ENCODE peak calls at places on chromosome 11, in ten cellular contexts. One of them, this sample, is unnamed.

GRCh38 chr11:85857098-85857497 is 1.9 kb downstream of the CCDC83 start:
- DNase-seq in omental fat pad: no peak
- DNase-seq in activated CD4-positive, CD25-positive, alpha-beta regulatory T cell treated with anti-CD3 and anti-CD28 coated beads, Interleukin-2, amount 50 U/mL, for 72 hours: no peak
- DNase-seq in GF-D8: no peak
- DNase-seq in NCI-H1436 treated with DMSO at 0.1 percent for 48 hours: no peak
- DNase-seq in astrocyte of the cerebellum: no peak
- DNase-seq in WTC11: no peak
- DNase-seq in HT1080: no peak
- DNase-seq in cardiac muscle cell: no peak
- DNase-seq in spleen: no peak
- DNase-seq in this sample: no peak

GRCh38 chr11:1103401-1104360 is 29.0 kb downstream of the MUC2 start:
- DNase-seq in omental fat pad: no peak
- DNase-seq in activated CD4-positive, CD25-positive, alpha-beta regulatory T cell treated with anti-CD3 and anti-CD28 coated beads, Interleukin-2, amount 50 U/mL, for 72 hours: no peak
- DNase-seq in GF-D8: no peak
- DNase-seq in NCI-H1436 treated with DMSO at 0.1 percent for 48 hours: no peak
- DNase-seq in astrocyte of the cerebellum: no peak
- DNase-seq in WTC11: no peak
- DNase-seq in HT1080: no peak
- DNase-seq in cardiac muscle cell: no peak
- DNase-seq in spleen: peak; percentile 70
- DNase-seq in this sample: no peak

GRCh38 chr11:126444072-126444471 is 88.6 kb downstream of the ST3GAL4 start:
- DNase-seq in omental fat pad: no peak
- DNase-seq in activated CD4-positive, CD25-positive, alpha-beta regulatory T cell treated with anti-CD3 and anti-CD28 coated beads, Interleukin-2, amount 50 U/mL, for 72 hours: no peak
- DNase-seq in GF-D8: no peak
- DNase-seq in NCI-H1436 treated with DMSO at 0.1 percent for 48 hours: no peak
- DNase-seq in astrocyte of the cerebellum: no peak
- DNase-seq in WTC11: no peak
- DNase-seq in HT1080: no peak
- DNase-seq in cardiac muscle cell: no peak
- DNase-seq in spleen: no peak
- DNase-seq in this sample: no peak

GRCh38 chr11:10605941-10606381 is 37.5 kb upstream of the LYVE1 start:
- DNase-seq in omental fat pad: no peak
- DNase-seq in activated CD4-positive, CD25-positive, alpha-beta regulatory T cell treated with anti-CD3 and anti-CD28 coated beads, Interleukin-2, amount 50 U/mL, for 72 hours: no peak
- DNase-seq in GF-D8: peak; percentile 3
- DNase-seq in NCI-H1436 treated with DMSO at 0.1 percent for 48 hours: no peak
- DNase-seq in astrocyte of the cerebellum: no peak
- DNase-seq in WTC11: peak; percentile 58
- DNase-seq in HT1080: peak; percentile 68
- DNase-seq in cardiac muscle cell: peak; percentile 55
- DNase-seq in spleen: peak; percentile 91
- DNase-seq in this sample: peak; percentile 83

GRCh38 chr11:11998091-11998781 is 10.2 kb downstream of the DKK3 start:
- DNase-seq in omental fat pad: no peak
- DNase-seq in activated CD4-positive, CD25-positive, alpha-beta regulatory T cell treated with anti-CD3 and anti-CD28 coated beads, Interleukin-2, amount 50 U/mL, for 72 hours: no peak
- DNase-seq in GF-D8: no peak
- DNase-seq in NCI-H1436 treated with DMSO at 0.1 percent for 48 hours: no peak
- DNase-seq in astrocyte of the cerebellum: peak; percentile 82
- DNase-seq in WTC11: no peak
- DNase-seq in HT1080: peak; percentile 94
- DNase-seq in cardiac muscle cell: no peak
- DNase-seq in spleen: no peak
- DNase-seq in this sample: no peak

GRCh38 chr11:78432058-78432515 is 14.5 kb upstream of the GAB2 start:
- DNase-seq in omental fat pad: no peak
- DNase-seq in activated CD4-positive, CD25-positive, alpha-beta regulatory T cell treated with anti-CD3 and anti-CD28 coated beads, Interleukin-2, amount 50 U/mL, for 72 hours: no peak
- DNase-seq in GF-D8: no peak
- DNase-seq in NCI-H1436 treated with DMSO at 0.1 percent for 48 hours: no peak
- DNase-seq in astrocyte of the cerebellum: no peak
- DNase-seq in WTC11: peak; percentile 42
- DNase-seq in HT1080: peak; percentile 19
- DNase-seq in cardiac muscle cell: peak; percentile 16
- DNase-seq in spleen: no peak
- DNase-seq in this sample: peak; percentile 41

GRCh38 chr11:63961608-63962412 is 12.6 kb upstream of the COX8A start:
- DNase-seq in omental fat pad: no peak
- DNase-seq in activated CD4-positive, CD25-positive, alpha-beta regulatory T cell treated with anti-CD3 and anti-CD28 coated beads, Interleukin-2, amount 50 U/mL, for 72 hours: no peak
- DNase-seq in GF-D8: peak; percentile 62
- DNase-seq in NCI-H1436 treated with DMSO at 0.1 percent for 48 hours: no peak
- DNase-seq in astrocyte of the cerebellum: no peak
- DNase-seq in WTC11: no peak
- DNase-seq in HT1080: no peak
- DNase-seq in cardiac muscle cell: no peak
- DNase-seq in spleen: no peak
- DNase-seq in this sample: no peak

GRCh38 chr11:16605440-16605970 is 132.9 kb upstream of the C11orf58 start:
- DNase-seq in omental fat pad: peak; percentile 24
- DNase-seq in activated CD4-positive, CD25-positive, alpha-beta regulatory T cell treated with anti-CD3 and anti-CD28 coated beads, Interleukin-2, amount 50 U/mL, for 72 hours: no peak
- DNase-seq in GF-D8: no peak
- DNase-seq in NCI-H1436 treated with DMSO at 0.1 percent for 48 hours: no peak
- DNase-seq in astrocyte of the cerebellum: no peak
- DNase-seq in WTC11: peak; percentile 60
- DNase-seq in HT1080: peak; percentile 3
- DNase-seq in cardiac muscle cell: peak; percentile 56
- DNase-seq in spleen: peak; percentile 58
- DNase-seq in this sample: no peak

GRCh38 chr11:2451336-2451735 is 6.5 kb downstream of the KCNQ1 start:
- DNase-seq in omental fat pad: no peak
- DNase-seq in activated CD4-positive, CD25-positive, alpha-beta regulatory T cell treated with anti-CD3 and anti-CD28 coated beads, Interleukin-2, amount 50 U/mL, for 72 hours: no peak
- DNase-seq in GF-D8: no peak
- DNase-seq in NCI-H1436 treated with DMSO at 0.1 percent for 48 hours: no peak
- DNase-seq in astrocyte of the cerebellum: no peak
- DNase-seq in WTC11: peak; percentile 7
- DNase-seq in HT1080: no peak
- DNase-seq in cardiac muscle cell: no peak
- DNase-seq in spleen: peak; percentile 67
- DNase-seq in this sample: no peak

GRCh38 chr11:93187290-93187689 is 10.5 kb downstream of the SLC36A4 start:
- DNase-seq in omental fat pad: no peak
- DNase-seq in activated CD4-positive, CD25-positive, alpha-beta regulatory T cell treated with anti-CD3 and anti-CD28 coated beads, Interleukin-2, amount 50 U/mL, for 72 hours: no peak
- DNase-seq in GF-D8: no peak
- DNase-seq in NCI-H1436 treated with DMSO at 0.1 percent for 48 hours: no peak
- DNase-seq in astrocyte of the cerebellum: no peak
- DNase-seq in WTC11: no peak
- DNase-seq in HT1080: no peak
- DNase-seq in cardiac muscle cell: no peak
- DNase-seq in spleen: no peak
- DNase-seq in this sample: no peak

GRCh38 chr11:130634981-130635473 is 186.6 kb downstream of the ADAMTS15 start:
- DNase-seq in omental fat pad: no peak
- DNase-seq in activated CD4-positive, CD25-positive, alpha-beta regulatory T cell treated with anti-CD3 and anti-CD28 coated beads, Interleukin-2, amount 50 U/mL, for 72 hours: no peak
- DNase-seq in GF-D8: no peak
- DNase-seq in NCI-H1436 treated with DMSO at 0.1 percent for 48 hours: no peak
- DNase-seq in astrocyte of the cerebellum: peak; percentile 81
- DNase-seq in WTC11: no peak
- DNase-seq in HT1080: peak; percentile 84
- DNase-seq in cardiac muscle cell: no peak
- DNase-seq in spleen: no peak
- DNase-seq in this sample: no peak

GRCh38 chr11:73077454-73077853 is 64.7 kb downstream of the FCHSD2 start:
- DNase-seq in omental fat pad: no peak
- DNase-seq in activated CD4-positive, CD25-positive, alpha-beta regulatory T cell treated with anti-CD3 and anti-CD28 coated beads, Interleukin-2, amount 50 U/mL, for 72 hours: no peak
- DNase-seq in GF-D8: no peak
- DNase-seq in NCI-H1436 treated with DMSO at 0.1 percent for 48 hours: no peak
- DNase-seq in astrocyte of the cerebellum: no peak
- DNase-seq in WTC11: no peak
- DNase-seq in HT1080: no peak
- DNase-seq in cardiac muscle cell: no peak
- DNase-seq in spleen: no peak
- DNase-seq in this sample: no peak

GRCh38 chr11:57456960-57457642 is 3.2 kb upstream of the RTN4RL2 start:
- DNase-seq in omental fat pad: peak; percentile 84
- DNase-seq in activated CD4-positive, CD25-positive, alpha-beta regulatory T cell treated with anti-CD3 and anti-CD28 coated beads, Interleukin-2, amount 50 U/mL, for 72 hours: peak; percentile 80
- DNase-seq in GF-D8: no peak
- DNase-seq in NCI-H1436 treated with DMSO at 0.1 percent for 48 hours: no peak
- DNase-seq in astrocyte of the cerebellum: peak; percentile 65
- DNase-seq in WTC11: peak; percentile 94
- DNase-seq in HT1080: peak; percentile 69
- DNase-seq in cardiac muscle cell: peak; percentile 91
- DNase-seq in spleen: peak; percentile 95
- DNase-seq in this sample: peak; percentile 57

GRCh38 chr11:8266246-8267241 is 2.9 kb upstream of the LMO1 start:
- DNase-seq in omental fat pad: no peak
- DNase-seq in activated CD4-positive, CD25-positive, alpha-beta regulatory T cell treated with anti-CD3 and anti-CD28 coated beads, Interleukin-2, amount 50 U/mL, for 72 hours: peak; percentile 12
- DNase-seq in GF-D8: no peak
- DNase-seq in NCI-H1436 treated with DMSO at 0.1 percent for 48 hours: no peak
- DNase-seq in astrocyte of the cerebellum: no peak
- DNase-seq in WTC11: no peak
- DNase-seq in HT1080: no peak
- DNase-seq in cardiac muscle cell: no peak
- DNase-seq in spleen: peak; percentile 43
- DNase-seq in this sample: no peak

GRCh38 chr11:45805305-45806071 is 539 bp downstream of the SLC35C1 start:
- DNase-seq in omental fat pad: no peak
- DNase-seq in activated CD4-positive, CD25-positive, alpha-beta regulatory T cell treated with anti-CD3 and anti-CD28 coated beads, Interleukin-2, amount 50 U/mL, for 72 hours: no peak
- DNase-seq in GF-D8: no peak
- DNase-seq in NCI-H1436 treated with DMSO at 0.1 percent for 48 hours: no peak
- DNase-seq in astrocyte of the cerebellum: peak; percentile 38
- DNase-seq in WTC11: peak; percentile 28
- DNase-seq in HT1080: peak; percentile 36
- DNase-seq in cardiac muscle cell: peak; percentile 25
- DNase-seq in spleen: peak; percentile 86
- DNase-seq in this sample: peak; percentile 39

GRCh38 chr11:69339041-69339733 is 45.2 kb downstream of the MYEOV start:
- DNase-seq in omental fat pad: no peak
- DNase-seq in activated CD4-positive, CD25-positive, alpha-beta regulatory T cell treated with anti-CD3 and anti-CD28 coated beads, Interleukin-2, amount 50 U/mL, for 72 hours: no peak
- DNase-seq in GF-D8: no peak
- DNase-seq in NCI-H1436 treated with DMSO at 0.1 percent for 48 hours: no peak
- DNase-seq in astrocyte of the cerebellum: no peak
- DNase-seq in WTC11: no peak
- DNase-seq in HT1080: no peak
- DNase-seq in cardiac muscle cell: no peak
- DNase-seq in spleen: no peak
- DNase-seq in this sample: no peak

GRCh38 chr11:75286826-75287465 is 46.4 kb downstream of the TPBGL start:
- DNase-seq in omental fat pad: no peak
- DNase-seq in activated CD4-positive, CD25-positive, alpha-beta regulatory T cell treated with anti-CD3 and anti-CD28 coated beads, Interleukin-2, amount 50 U/mL, for 72 hours: no peak
- DNase-seq in GF-D8: no peak
- DNase-seq in NCI-H1436 treated with DMSO at 0.1 percent for 48 hours: no peak
- DNase-seq in astrocyte of the cerebellum: no peak
- DNase-seq in WTC11: no peak
- DNase-seq in HT1080: peak; percentile 9
- DNase-seq in cardiac muscle cell: no peak
- DNase-seq in spleen: no peak
- DNase-seq in this sample: no peak

GRCh38 chr11:73198677-73199076 is 19.4 kb upstream of the P2RY2 start:
- DNase-seq in omental fat pad: no peak
- DNase-seq in activated CD4-positive, CD25-positive, alpha-beta regulatory T cell treated with anti-CD3 and anti-CD28 coated beads, Interleukin-2, amount 50 U/mL, for 72 hours: no peak
- DNase-seq in GF-D8: no peak
- DNase-seq in NCI-H1436 treated with DMSO at 0.1 percent for 48 hours: no peak
- DNase-seq in astrocyte of the cerebellum: no peak
- DNase-seq in WTC11: peak; percentile 4
- DNase-seq in HT1080: peak; percentile 48
- DNase-seq in cardiac muscle cell: peak; percentile 77
- DNase-seq in spleen: no peak
- DNase-seq in this sample: no peak

GRCh38 chr11:113881856-113882255 is 6.5 kb upstream of the USP28 start:
- DNase-seq in omental fat pad: no peak
- DNase-seq in activated CD4-positive, CD25-positive, alpha-beta regulatory T cell treated with anti-CD3 and anti-CD28 coated beads, Interleukin-2, amount 50 U/mL, for 72 hours: no peak
- DNase-seq in GF-D8: no peak
- DNase-seq in NCI-H1436 treated with DMSO at 0.1 percent for 48 hours: no peak
- DNase-seq in astrocyte of the cerebellum: no peak
- DNase-seq in WTC11: no peak
- DNase-seq in HT1080: peak; percentile 18
- DNase-seq in cardiac muscle cell: no peak
- DNase-seq in spleen: no peak
- DNase-seq in this sample: no peak

GRCh38 chr11:57157624-57158023 is 24.1 kb upstream of the LRRC55 start:
- DNase-seq in omental fat pad: no peak
- DNase-seq in activated CD4-positive, CD25-positive, alpha-beta regulatory T cell treated with anti-CD3 and anti-CD28 coated beads, Interleukin-2, amount 50 U/mL, for 72 hours: no peak
- DNase-seq in GF-D8: no peak
- DNase-seq in NCI-H1436 treated with DMSO at 0.1 percent for 48 hours: no peak
- DNase-seq in astrocyte of the cerebellum: no peak
- DNase-seq in WTC11: no peak
- DNase-seq in HT1080: no peak
- DNase-seq in cardiac muscle cell: no peak
- DNase-seq in spleen: no peak
- DNase-seq in this sample: no peak

GRCh38 chr11:57474017-57474750 is 13.9 kb downstream of the RTN4RL2 start:
- DNase-seq in omental fat pad: no peak
- DNase-seq in activated CD4-positive, CD25-positive, alpha-beta regulatory T cell treated with anti-CD3 and anti-CD28 coated beads, Interleukin-2, amount 50 U/mL, for 72 hours: no peak
- DNase-seq in GF-D8: peak; percentile 37
- DNase-seq in NCI-H1436 treated with DMSO at 0.1 percent for 48 hours: no peak
- DNase-seq in astrocyte of the cerebellum: no peak
- DNase-seq in WTC11: no peak
- DNase-seq in HT1080: no peak
- DNase-seq in cardiac muscle cell: no peak
- DNase-seq in spleen: peak; percentile 81
- DNase-seq in this sample: peak; percentile 83

GRCh38 chr11:1082728-1083620 is 8.3 kb downstream of the MUC2 start:
- DNase-seq in omental fat pad: no peak
- DNase-seq in activated CD4-positive, CD25-positive, alpha-beta regulatory T cell treated with anti-CD3 and anti-CD28 coated beads, Interleukin-2, amount 50 U/mL, for 72 hours: peak; percentile 23
- DNase-seq in GF-D8: no peak
- DNase-seq in NCI-H1436 treated with DMSO at 0.1 percent for 48 hours: no peak
- DNase-seq in astrocyte of the cerebellum: no peak
- DNase-seq in WTC11: peak; percentile 12
- DNase-seq in HT1080: no peak
- DNase-seq in cardiac muscle cell: no peak
- DNase-seq in spleen: peak; percentile 45
- DNase-seq in this sample: no peak

GRCh38 chr11:18233912-18234311 is 2.7 kb downstream of the SAA4 start:
- DNase-seq in omental fat pad: no peak
- DNase-seq in activated CD4-positive, CD25-positive, alpha-beta regulatory T cell treated with anti-CD3 and anti-CD28 coated beads, Interleukin-2, amount 50 U/mL, for 72 hours: no peak
- DNase-seq in GF-D8: no peak
- DNase-seq in NCI-H1436 treated with DMSO at 0.1 percent for 48 hours: no peak
- DNase-seq in astrocyte of the cerebellum: no peak
- DNase-seq in WTC11: no peak
- DNase-seq in HT1080: no peak
- DNase-seq in cardiac muscle cell: no peak
- DNase-seq in spleen: no peak
- DNase-seq in this sample: no peak

GRCh38 chr11:84685976-84686375 is 941.2 kb downstream of the DLG2 start:
- DNase-seq in omental fat pad: no peak
- DNase-seq in activated CD4-positive, CD25-positive, alpha-beta regulatory T cell treated with anti-CD3 and anti-CD28 coated beads, Interleukin-2, amount 50 U/mL, for 72 hours: no peak
- DNase-seq in GF-D8: no peak
- DNase-seq in NCI-H1436 treated with DMSO at 0.1 percent for 48 hours: no peak
- DNase-seq in astrocyte of the cerebellum: no peak
- DNase-seq in WTC11: no peak
- DNase-seq in HT1080: no peak
- DNase-seq in cardiac muscle cell: no peak
- DNase-seq in spleen: no peak
- DNase-seq in this sample: no peak

GRCh38 chr11:26891501-26891900 is 102.4 kb upstream of the FIBIN start:
- DNase-seq in omental fat pad: no peak
- DNase-seq in activated CD4-positive, CD25-positive, alpha-beta regulatory T cell treated with anti-CD3 and anti-CD28 coated beads, Interleukin-2, amount 50 U/mL, for 72 hours: no peak
- DNase-seq in GF-D8: no peak
- DNase-seq in NCI-H1436 treated with DMSO at 0.1 percent for 48 hours: no peak
- DNase-seq in astrocyte of the cerebellum: no peak
- DNase-seq in WTC11: no peak
- DNase-seq in HT1080: no peak
- DNase-seq in cardiac muscle cell: no peak
- DNase-seq in spleen: no peak
- DNase-seq in this sample: no peak

GRCh38 chr11:65493367-65494176 is 5.3 kb upstream of the MALAT1 start:
- DNase-seq in omental fat pad: peak; percentile 77
- DNase-seq in activated CD4-positive, CD25-positive, alpha-beta regulatory T cell treated with anti-CD3 and anti-CD28 coated beads, Interleukin-2, amount 50 U/mL, for 72 hours: peak; percentile 25
- DNase-seq in GF-D8: no peak
- DNase-seq in NCI-H1436 treated with DMSO at 0.1 percent for 48 hours: no peak
- DNase-seq in astrocyte of the cerebellum: no peak
- DNase-seq in WTC11: peak; percentile 29
- DNase-seq in HT1080: peak; percentile 97
- DNase-seq in cardiac muscle cell: no peak
- DNase-seq in spleen: no peak
- DNase-seq in this sample: no peak

GRCh38 chr11:26849009-26849408 is 127.1 kb upstream of the SLC5A12 start:
- DNase-seq in omental fat pad: no peak
- DNase-seq in activated CD4-positive, CD25-positive, alpha-beta regulatory T cell treated with anti-CD3 and anti-CD28 coated beads, Interleukin-2, amount 50 U/mL, for 72 hours: no peak
- DNase-seq in GF-D8: no peak
- DNase-seq in NCI-H1436 treated with DMSO at 0.1 percent for 48 hours: no peak
- DNase-seq in astrocyte of the cerebellum: no peak
- DNase-seq in WTC11: no peak
- DNase-seq in HT1080: no peak
- DNase-seq in cardiac muscle cell: no peak
- DNase-seq in spleen: no peak
- DNase-seq in this sample: no peak

GRCh38 chr11:7442588-7443215 is 42.6 kb upstream of the OLFML1 start:
- DNase-seq in omental fat pad: peak; percentile 80
- DNase-seq in activated CD4-positive, CD25-positive, alpha-beta regulatory T cell treated with anti-CD3 and anti-CD28 coated beads, Interleukin-2, amount 50 U/mL, for 72 hours: peak; percentile 76
- DNase-seq in GF-D8: no peak
- DNase-seq in NCI-H1436 treated with DMSO at 0.1 percent for 48 hours: no peak
- DNase-seq in astrocyte of the cerebellum: peak; percentile 3
- DNase-seq in WTC11: peak; percentile 89
- DNase-seq in HT1080: peak; percentile 39
- DNase-seq in cardiac muscle cell: peak; percentile 70
- DNase-seq in spleen: peak; percentile 87
- DNase-seq in this sample: peak; percentile 56